ENCODE peak calls at places on chromosome 7, in five cellular contexts. Y, T, K, Q and N are unnamed samples.
A peak's percentile ranks its signal among the peaks of the same experiment; 100 is the strongest.

GRCh38 chr7:80334908-80335307 is 177.0 kb downstream of the GNAT3 start:
- DNase-seq in Q (peak; percentile 77), Y (no peak), T (no peak), K (no peak), N (no peak)

GRCh38 chr7:30469303-30469702 is 9.3 kb downstream of the NOD1 start:
- DNase-seq in K (peak; percentile 100), T (peak; percentile 97), Y (no peak), Q (peak; percentile 100), N (peak; percentile 100)

GRCh38 chr7:91064938-91065337 is 199.3 kb upstream of the FZD1 start:
- DNase-seq in Q (no peak), Y (no peak), K (peak; percentile 56), T (no peak), N (no peak)

GRCh38 chr7:2203551-2204300 is 29.0 kb downstream of the MAD1L1 start:
- DNase-seq in Y (peak; percentile 12), Q (peak; percentile 61), T (no peak), K (no peak), N (no peak)

GRCh38 chr7:155336812-155337602 is 39.3 kb downstream of the INSIG1 start:
- DNase-seq in K (no peak), Q (no peak), Y (no peak), T (no peak), N (no peak)

GRCh38 chr7:12764355-12765000 is 77.0 kb downstream of the ARL4A start:
- DNase-seq in Y (no peak), K (no peak), Q (peak; percentile 20), T (no peak), N (no peak)

GRCh38 chr7:47181609-47182264 is 400.2 kb downstream of the TNS3 start:
- DNase-seq in K (no peak), Q (no peak), T (no peak), Y (no peak), N (no peak)

GRCh38 chr7:10657201-10657600 is 316.5 kb upstream of the PHF14 start:
- DNase-seq in Y (no peak), T (no peak), K (no peak), Q (no peak), N (no peak)

GRCh38 chr7:138435231-138435919 is 24.7 kb upstream of the TRIM24 start:
- DNase-seq in T (no peak), Q (no peak), Y (no peak), K (no peak), N (no peak)

GRCh38 chr7:45089314-45089891 is 634 bp upstream of the NACAD start:
- DNase-seq in Q (peak; percentile 54), Y (peak; percentile 95), T (no peak), K (peak; percentile 16), N (no peak)

GRCh38 chr7:134619627-134620331 is 26.9 kb upstream of the BPGM start:
- DNase-seq in K (peak; percentile 89), T (peak; percentile 78), Q (peak; percentile 86), Y (no peak), N (peak; percentile 76)

GRCh38 chr7:151249732-151250072 is 1.2 kb upstream of the SMARCD3 start:
- DNase-seq in K (peak; percentile 64), Q (peak; percentile 76), Y (no peak), T (no peak), N (no peak)

GRCh38 chr7:40843338-40844026 is 708.7 kb downstream of the SUGCT start:
- DNase-seq in Q (no peak), T (no peak), Y (no peak), K (peak; percentile 34), N (no peak)

GRCh38 chr7:42573904-42574692 is 337.1 kb upstream of the GLI3 start:
- DNase-seq in Y (no peak), Q (peak; percentile 29), K (peak; percentile 16), T (no peak), N (no peak)

GRCh38 chr7:42575161-42575560 is 336.7 kb downstream of the C7orf25 start:
- DNase-seq in Q (no peak), Y (no peak), K (no peak), T (no peak), N (no peak)

GRCh38 chr7:42572046-42572445 is 335.0 kb upstream of the GLI3 start:
- DNase-seq in Q (no peak), T (no peak), K (no peak), Y (no peak), N (no peak)

GRCh38 chr7:42572561-42572960 is 335.6 kb upstream of the GLI3 start:
- DNase-seq in T (no peak), K (no peak), Y (no peak), Q (no peak), N (no peak)

GRCh38 chr7:42574693-42575084 is 337.2 kb downstream of the C7orf25 start:
- DNase-seq in T (no peak), K (peak; percentile 13), Y (no peak), Q (no peak), N (no peak)
- TF ChIP-seq CTCF in T (peak; percentile 18), K (peak; percentile 57), Y (no peak), Q (peak; percentile 33), N (peak; percentile 28)

GRCh38 chr7:112449353-112449752 is 907 bp upstream of the IFRD1 start:
- DNase-seq in T (no peak), K (no peak), Q (no peak), Y (no peak), N (no peak)
- H3K4me3 ChIP-seq in T (peak overlapping the region; percentile 80), K (peak overlapping the region; percentile 95), Q (peak overlapping the region; percentile 98), Y (peak overlapping the region; percentile 100), N (peak overlapping the region; percentile 92)

GRCh38 chr7:42770106-42770505 is 141.8 kb downstream of the C7orf25 start:
- DNase-seq in K (peak; percentile 37), T (no peak), Q (peak; percentile 2), Y (no peak), N (no peak)
- TF ChIP-seq CTCF in K (no peak), T (no peak), Q (no peak), Y (no peak), N (no peak)

GRCh38 chr7:101165958-101166602 is 711 bp upstream of the VGF start:
- DNase-seq in K (no peak), Q (no peak), T (no peak), Y (no peak), N (no peak)
- H3K4me3 ChIP-seq in K (peak overlapping the region; percentile 40), Q (peak overlapping the region; percentile 26), T (peak overlapping the region; percentile 6), Y (peak overlapping the region; percentile 56), N (peak overlapping the region; percentile 13)